ENCODE peak calls at places on chromosome 18, in four cellular contexts. L, B, U and C are unnamed samples.

GRCh38 chr18:77025831-77026363 is 106.7 kb downstream of the MBP start:
- DNase-seq in L (no peak), B (no peak), U (no peak), C (no peak)

GRCh38 chr18:11004294-11004693 is 145.1 kb downstream of the PIEZO2 start:
- DNase-seq in L (no peak), B (peak), U (no peak), C (no peak)

GRCh38 chr18:8962906-8963635 is 139.4 kb upstream of the NDUFV2 start:
- DNase-seq in L (no peak), B (no peak), U (no peak), C (no peak)

GRCh38 chr18:52288403-52289004 is 51.5 kb upstream of the DCC start:
- DNase-seq in L (peak), B (no peak), U (no peak), C (no peak)

GRCh38 chr18:25097119-25098114 is 254.5 kb downstream of the ZNF521 start:
- DNase-seq in L (no peak), B (peak), U (no peak), C (no peak)

GRCh38 chr18:58896268-58896667 is 31.6 kb downstream of the ZNF532 start:
- DNase-seq in L (no peak), B (no peak), U (no peak), C (no peak)

GRCh38 chr18:53426656-53427055 is 797.8 kb downstream of the MBD2 start:
- DNase-seq in L (no peak), B (no peak), U (no peak), C (no peak)

GRCh38 chr18:72799106-72799505 is 68.7 kb downstream of the NETO1 start:
- DNase-seq in L (no peak), B (no peak), U (no peak), C (no peak)

GRCh38 chr18:58608216-58608615 is 20.7 kb downstream of the ALPK2 start:
- DNase-seq in L (no peak), B (no peak), U (no peak), C (no peak)

GRCh38 chr18:79203017-79203605 is 133.9 kb downstream of the ATP9B start:
- DNase-seq in L (no peak), B (no peak), U (no peak), C (no peak)

GRCh38 chr18:57930476-57930875 is 113.5 kb upstream of the NEDD4L start:
- DNase-seq in L (no peak), B (no peak), U (no peak), C (no peak)

GRCh38 chr18:67618061-67618460 is 101.5 kb upstream of the DSEL start:
- DNase-seq in L (no peak), B (no peak), U (no peak), C (no peak)

GRCh38 chr18:58321986-58322385 is 278.0 kb downstream of the NEDD4L start:
- DNase-seq in L (no peak), B (peak), U (peak), C (no peak)

GRCh38 chr18:22191986-22192385 is 22.6 kb downstream of the GATA6 start:
- DNase-seq in L (no peak), B (peak), U (no peak), C (no peak)
- H3K4me3 ChIP-seq in L (no peak), B (no peak), U (no peak), C (no peak)

GRCh38 chr18:44899832-44900231 is 219.1 kb downstream of the SETBP1 start:
- DNase-seq in L (no peak), B (no peak), U (no peak), C (no peak)
- TF ChIP-seq CTCF in L (no peak), B (peak), U (no peak), C (no peak)

GRCh38 chr18:12836551-12836950 is 47.5 kb downstream of the PTPN2 start:
- DNase-seq in L (no peak), B (no peak), U (no peak), C (no peak)

GRCh38 chr18:12839057-12839525 is 44.9 kb downstream of the PTPN2 start:
- DNase-seq in L (no peak), B (no peak), U (no peak), C (no peak)

GRCh38 chr18:12837747-12838146 is 46.3 kb downstream of the PTPN2 start:
- DNase-seq in L (no peak), B (peak), U (no peak), C (no peak)

GRCh38 chr18:12839526-12840196 is 44.4 kb downstream of the PTPN2 start:
- DNase-seq in L (no peak), B (no peak), U (no peak), C (no peak)

GRCh38 chr18:12838178-12838634 is 45.8 kb downstream of the PTPN2 start:
- DNase-seq in L (peak), B (peak), U (no peak), C (no peak)
- H3K4me3 ChIP-seq in L (peak), B (peak), U (no peak), C (peak)

DNA sequence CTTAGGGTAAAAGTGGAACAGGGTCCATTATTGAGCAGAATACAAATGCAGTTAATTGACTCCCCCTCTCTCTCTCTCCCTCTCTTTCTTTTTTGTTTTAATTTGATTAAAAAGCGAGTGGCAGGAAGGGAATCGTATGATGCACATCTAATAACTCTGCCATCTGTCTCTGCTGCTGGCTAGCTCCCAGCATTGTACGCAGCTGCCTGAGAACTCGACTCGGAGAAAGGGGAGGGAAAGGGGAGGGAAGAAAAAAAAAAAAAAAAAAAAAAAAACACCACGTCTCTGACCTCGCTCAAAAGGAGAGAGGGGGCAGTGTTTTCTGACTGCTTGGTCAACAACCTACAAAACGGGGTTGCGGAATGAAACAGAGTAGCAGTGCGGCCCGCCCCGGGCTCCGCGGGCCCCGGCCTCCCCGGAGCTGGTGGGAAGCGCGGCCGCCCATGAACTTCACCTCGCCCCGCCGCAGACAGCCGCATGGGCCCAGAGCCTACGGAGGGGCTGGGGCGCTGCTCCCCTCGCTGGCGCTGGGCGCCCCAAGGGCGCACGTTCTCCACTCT is 265.7 kb downstream of the TCF4 start:
- DNase-seq in L (peak), B (peak), U (no peak), C (peak)
- TF ChIP-seq CTCF in L (peak), B (no peak), U (no peak), C (no peak)

DNA sequence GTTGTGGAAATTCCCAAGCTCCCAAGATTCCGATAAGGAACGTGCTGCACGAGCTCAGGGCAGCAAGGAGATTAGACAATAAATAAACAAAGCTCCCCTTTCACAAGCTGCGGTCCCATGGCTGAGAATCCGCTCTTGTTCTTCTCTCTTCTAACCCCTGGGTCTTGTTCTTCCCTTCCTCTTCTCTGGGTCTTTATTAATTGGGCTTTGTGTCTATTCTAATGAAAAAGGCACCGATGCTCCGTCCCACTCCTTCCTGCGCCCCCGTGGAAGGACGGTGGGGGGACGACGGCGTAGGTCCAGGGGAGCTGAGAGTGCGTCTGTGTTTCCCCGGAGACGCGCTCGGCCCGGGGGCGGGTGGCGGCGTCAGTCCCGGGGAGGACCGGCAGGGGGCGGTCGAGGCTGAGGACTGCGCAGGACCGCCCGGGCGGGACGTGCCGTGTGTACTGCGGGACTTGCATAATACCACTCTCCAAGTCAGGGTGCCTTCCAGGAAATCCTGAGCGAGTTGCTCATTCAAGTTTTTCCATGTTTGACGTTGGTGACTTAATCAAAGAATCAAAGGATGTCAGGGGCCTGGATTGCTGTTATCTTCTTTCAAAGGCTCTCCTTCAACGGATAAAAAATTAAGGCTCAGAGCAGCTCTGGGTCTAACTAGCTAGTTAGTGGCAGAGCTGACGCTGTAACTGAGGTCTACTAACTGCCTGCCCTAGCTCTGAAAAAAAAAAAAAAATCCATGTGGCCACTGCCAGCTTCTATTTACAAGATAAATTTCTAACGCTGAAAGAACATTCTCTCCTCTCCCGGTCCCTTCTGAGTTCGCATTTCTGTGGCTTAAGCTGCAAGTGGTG is 321.4 kb downstream of the TGIF1 start:
- DNase-seq in L (peak), B (peak), U (peak), C (peak)
- H3K4me3 ChIP-seq in L (peak), B (peak), U (peak), C (peak)

DNA sequence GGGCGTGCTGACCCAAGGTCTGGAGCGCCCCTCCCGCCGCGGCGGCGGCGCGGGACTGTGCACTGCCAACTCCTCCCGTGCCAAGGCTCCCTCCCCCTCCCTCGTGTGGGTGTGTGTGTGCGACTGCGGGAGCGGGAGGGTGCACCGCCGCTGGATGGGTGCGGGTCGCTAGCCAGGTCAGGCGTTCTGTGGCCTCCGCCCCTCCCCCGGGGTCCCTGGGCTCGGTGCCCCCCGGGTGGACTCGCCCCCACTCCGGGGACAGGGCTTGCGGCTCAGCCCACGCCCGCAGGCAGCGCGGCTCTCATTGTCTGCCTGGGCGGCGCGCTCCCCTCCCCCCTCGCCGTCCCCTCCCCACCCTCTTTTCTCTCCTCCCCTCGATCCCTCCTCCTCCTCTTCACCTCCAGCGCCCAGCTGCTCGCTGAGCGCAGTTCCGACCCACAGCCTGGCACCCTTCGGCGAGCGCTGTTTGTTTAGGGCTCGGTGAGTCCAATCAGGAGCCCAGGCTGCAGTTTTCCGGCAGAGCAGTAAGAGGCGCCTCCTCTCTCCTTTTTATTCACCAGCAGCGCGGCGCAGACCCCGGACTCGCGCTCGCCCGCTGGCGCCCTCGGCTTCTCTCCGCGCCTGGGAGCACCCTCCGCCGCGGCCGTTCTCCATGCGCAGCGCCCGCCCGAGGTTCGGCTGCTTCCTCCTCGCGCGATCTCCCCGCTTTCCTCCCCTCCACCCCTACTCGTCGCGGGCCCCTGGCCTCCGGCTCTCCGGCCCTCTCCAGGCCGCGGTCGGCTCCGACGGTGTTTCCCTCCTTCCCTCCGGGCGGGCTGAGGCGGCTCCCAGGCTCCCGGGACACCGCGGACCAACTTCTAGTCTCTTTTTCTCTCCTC is at the start of gene GATA6:
- DNase-seq in L (peak), B (peak), U (peak), C (peak)
- TF ChIP-seq CTCF in L (peak), B (peak), U (peak), C (no peak)

GRCh38 chr18:36829362-36830140 is 624 bp downstream of the KIAA1328 start:
- DNase-seq in L (no peak), B (peak), U (no peak), C (no peak)
- H3K4me3 ChIP-seq in L (peak), B (peak), U (peak), C (peak)

GRCh38 chr18:35040988-35041751 is at the start of gene MAPRE2:
- DNase-seq in L (peak), B (peak), U (peak), C (peak)

GRCh38 chr18:35043207-35043606 is 2.0 kb downstream of the MAPRE2 start:
- DNase-seq in L (no peak), B (no peak), U (no peak), C (no peak)

GRCh38 chr18:35042389-35043066 is 1.3 kb downstream of the MAPRE2 start:
- DNase-seq in L (no peak), B (no peak), U (peak), C (no peak)

GRCh38 chr18:35040638-35040987 is 600 bp upstream of the MAPRE2 start:
- DNase-seq in L (no peak), B (no peak), U (no peak), C (no peak)

GRCh38 chr18:35041752-35042379 is 653 bp downstream of the MAPRE2 start:
- DNase-seq in L (no peak), B (no peak), U (peak), C (no peak)
- TF ChIP-seq CTCF in L (no peak), B (no peak), U (no peak), C (no peak)

DNA sequence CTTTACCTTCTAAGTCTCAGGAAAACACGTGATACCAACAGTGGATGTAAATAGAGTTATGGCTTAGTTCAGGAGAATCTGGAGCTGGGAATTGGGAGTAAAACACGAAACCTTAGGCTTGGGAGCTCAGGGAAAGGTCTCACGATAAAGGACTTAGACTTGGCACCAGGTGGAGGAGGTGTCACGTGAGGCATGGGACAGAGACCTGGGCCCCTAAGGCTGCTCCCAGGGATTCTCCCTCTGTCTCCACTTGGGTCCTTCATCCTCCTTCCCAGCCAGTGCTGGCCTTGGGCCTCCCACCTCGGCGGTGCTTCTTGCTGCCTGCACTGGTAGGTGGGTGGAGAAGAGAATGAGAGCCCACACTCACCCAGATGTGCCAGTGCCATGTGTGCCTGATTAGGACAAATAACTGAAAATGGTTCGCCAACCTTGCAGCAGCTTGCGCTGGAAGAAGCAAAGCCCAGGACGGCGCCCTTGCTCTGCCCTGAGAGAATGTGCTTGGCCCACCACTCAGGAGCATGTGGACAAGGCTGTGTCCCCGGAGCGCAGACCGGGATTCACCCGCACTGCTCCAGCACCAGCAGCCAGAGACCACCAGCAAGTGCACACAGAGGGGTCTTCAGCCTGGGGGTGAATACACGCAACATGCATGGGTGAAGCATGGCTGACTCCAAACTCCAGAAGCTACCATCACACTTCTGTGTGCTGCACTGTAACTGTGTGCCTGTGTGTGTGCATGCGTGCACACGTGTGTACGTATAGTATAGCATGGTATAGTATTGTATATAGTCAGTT is 48.1 kb downstream of the PSMG2 start:
- DNase-seq in L (no peak), B (no peak), U (no peak), C (no peak)
- H3K4me3 ChIP-seq in L (no peak), B (no peak), U (no peak), C (no peak)